ENCODE peak calls at places on chromosomes 2 and 18, in seven cellular contexts. T is neural progenitor cell, W is GM23338, S is hepatocyte, U is PC-3, I is HCT116, J is MM.1S. H is an unnamed sample. For H3K4me1, the result is how much of the 10 kb centered on the place peaks cover.

GRCh38 chr2:228613133-228613532 is 431.6 kb upstream of the SPHKAP start:
- DNase-seq in W (no peak), U (peak), S (peak), J (no peak), T (no peak), I (peak), H (peak)

GRCh38 chr18:68803371-68803770 is 5.5 kb downstream of the CCDC102B start:
- DNase-seq in J (no peak), U (no peak), T (peak), S (peak), W (no peak), I (no peak), H (peak)

GRCh38 chr2:232487385-232488096 is at the start of gene ECEL1:
- DNase-seq in W (peak), S (no peak), I (no peak), T (peak), U (no peak), J (no peak), H (no peak)

GRCh38 chr2:181165199-181165868 is 184.9 kb downstream of the UBE2E3 start:
- DNase-seq in I (no peak), W (no peak), J (peak), U (no peak), T (no peak), S (no peak), H (no peak)

GRCh38 chr2:187718092-187718491 is 163.9 kb upstream of the TFPI start:
- DNase-seq in T (peak), I (no peak), W (peak), U (no peak), S (no peak), J (no peak), H (no peak)

GRCh38 chr2:240259201-240259923 is 118.9 kb upstream of the OTOS start:
- DNase-seq in U (no peak), J (no peak), T (no peak), W (no peak), S (peak), I (no peak), H (no peak)

GRCh38 chr2:152466041-152466440 is 131.1 kb downstream of the FMNL2 start:
- DNase-seq in I (no peak), W (no peak), T (no peak), S (peak), U (peak), J (no peak), H (no peak)

GRCh38 chr2:150280255-150280654 is 207.2 kb downstream of the RND3 start:
- DNase-seq in I (no peak), U (no peak), T (no peak), J (no peak), W (no peak), S (peak), H (peak)

GRCh38 chr2:235106874-235107639 is 155.2 kb downstream of the SH3BP4 start:
- DNase-seq in T (peak), W (peak), S (peak), J (peak), I (peak), U (peak), H (peak)

GRCh38 chr18:58991127-58991798 is 126.6 kb downstream of the ZNF532 start:
- DNase-seq in U (peak), I (no peak), T (no peak), J (peak), W (no peak), S (no peak), H (no peak)

GRCh38 chr2:202965810-202966454 is 48.7 kb upstream of the NBEAL1 start:
- DNase-seq in J (peak), W (peak), S (peak), U (peak), T (peak), I (peak), H (peak)

GRCh38 chr2:96143848-96144480 is 1.3 kb downstream of the DUSP2 start:
- DNase-seq in T (peak), W (peak), I (peak), J (no peak), S (no peak), U (peak), H (no peak)

GRCh38 chr2:10035053-10035422 is 8.3 kb upstream of the KLF11 start:
- DNase-seq in I (no peak), T (no peak), S (no peak), U (no peak), J (no peak), W (no peak), H (no peak)

GRCh38 chr2:30152385-30152784 is 5.6 kb downstream of the YPEL5 start:
- DNase-seq in I (no peak), T (no peak), J (no peak), U (no peak), W (no peak), S (no peak), H (no peak)

GRCh38 chr2:239330836-239331235 is 70.0 kb downstream of the HDAC4 start:
- DNase-seq in T (no peak), I (no peak), J (no peak), U (no peak), W (no peak), S (no peak), H (no peak)

GRCh38 chr2:98869868-98870267 is 66.2 kb downstream of the CRACDL start:
- DNase-seq in U (peak), S (no peak), T (no peak), J (peak), I (no peak), W (no peak), H (no peak)

GRCh38 chr18:58862851-58863538 is 1.7 kb upstream of the ZNF532 start:
- DNase-seq in S (peak), T (peak), U (peak), W (peak), J (peak), I (peak), H (peak)

GRCh38 chr2:190468814-190469569 is 60.8 kb downstream of the MFSD6 start:
- DNase-seq in S (peak), I (peak), J (no peak), U (peak), W (no peak), T (no peak), H (peak)

GRCh38 chr2:238169021-238169707 is 10.4 kb downstream of the ERFE start:
- DNase-seq in U (peak), T (no peak), S (no peak), I (no peak), J (no peak), W (no peak), H (peak)

GRCh38 chr2:180907731-180908130 is 72.7 kb upstream of the UBE2E3 start:
- DNase-seq in J (no peak), T (no peak), S (no peak), W (no peak), U (peak), I (no peak), H (peak)

GRCh38 chr2:219544567-219544966 is 739 bp downstream of the TMEM198 start:
- DNase-seq in T (no peak), J (no peak), S (no peak), I (no peak), U (no peak), W (no peak), H (no peak)

GRCh38 chr2:128396500-128396891 is 77.8 kb upstream of the HS6ST1 start:
- DNase-seq in S (peak), W (peak), T (peak), I (no peak), J (no peak), U (peak), H (no peak)

GRCh38 chr2:29307522-29307921 is 192.3 kb downstream of the CLIP4 start:
- DNase-seq in J (no peak), T (no peak), W (no peak), I (no peak), S (no peak), U (peak), H (no peak)

GRCh38 chr18:25727281-25727680 is 363.1 kb downstream of the SS18 start:
- DNase-seq in S (no peak), W (no peak), J (no peak), U (no peak), I (no peak), T (no peak), H (no peak)

GRCh38 chr18:4286256-4286655 is 168.9 kb downstream of the DLGAP1 start:
- DNase-seq in W (no peak), T (no peak), S (no peak), U (no peak), I (no peak), J (no peak), H (no peak)

DNA sequence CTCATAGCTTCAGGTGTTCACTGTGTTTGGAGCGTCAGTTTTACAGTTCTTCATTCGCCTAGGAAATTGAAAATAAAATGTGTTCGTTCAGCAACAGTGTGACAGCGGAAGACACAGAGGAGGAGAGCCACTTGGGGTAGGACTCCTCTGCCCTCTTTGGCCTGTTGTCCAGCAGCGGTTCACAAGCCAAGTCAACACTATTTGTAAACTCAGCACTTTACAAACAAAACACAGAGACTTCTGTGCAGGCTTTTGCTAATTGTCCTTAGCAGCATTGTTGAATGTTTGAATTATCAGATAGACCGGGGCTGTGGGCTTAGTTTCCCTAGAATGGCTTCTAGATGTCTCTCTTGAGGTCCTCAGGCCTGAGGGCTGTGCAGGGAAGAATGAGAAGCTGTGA is 73.2 kb downstream of the TNFRSF11A start:
- DNase-seq in U (no peak), S (no peak), W (no peak), I (no peak), T (no peak), J (no peak), H (no peak)
- TF ChIP-seq EZH2 in U (no peak), S (no peak), W (no peak), I (no peak), T (no peak), J (no peak), H (no peak)

GRCh38 chr2:92073036-92073814 is 2798.0 kb upstream of the TEKT4 start:
- DNase-seq in T (no peak), J (no peak), S (peak), W (no peak), I (no peak), U (no peak), H (no peak)
- TF ChIP-seq EZH2phosphoT487 in T (no peak), J (no peak), S (no peak), W (no peak), I (no peak), U (no peak), H (no peak)

DNA sequence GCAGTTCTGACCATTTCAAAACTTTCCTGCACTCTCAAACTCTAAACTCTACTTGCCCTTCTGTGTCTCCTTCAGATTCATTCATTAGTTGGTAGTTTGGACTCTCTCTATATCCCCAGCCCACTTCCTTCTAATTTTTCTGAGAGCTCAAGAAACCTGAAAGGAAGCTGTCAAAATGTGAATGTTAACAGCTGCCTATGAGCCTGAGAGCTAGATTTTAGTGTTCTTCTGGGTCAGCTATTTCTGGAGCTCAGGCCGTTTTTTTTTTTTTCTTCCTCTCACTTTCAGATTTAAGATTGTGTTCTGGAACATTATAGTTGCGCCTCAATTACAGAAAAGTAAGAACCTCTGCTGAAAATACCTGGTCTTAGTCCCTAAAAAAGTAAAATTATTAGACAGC is 73.1 kb downstream of the RTN4 start:
- DNase-seq in S (no peak), I (no peak), W (no peak), U (no peak), T (no peak), J (peak), H (no peak)
- H3K4me1 ChIP-seq in S (under half), I (under half), W (under half), U (under half), T (under half), J (under half), H (under half)

GRCh38 chr2:4353668-4354067 is 650.3 kb downstream of the DCDC2C start:
- DNase-seq in I (no peak), S (no peak), W (no peak), T (no peak), J (no peak), U (no peak), H (no peak)
- TF ChIP-seq EZH2 in I (no peak), S (no peak), W (no peak), T (no peak), J (no peak), U (no peak), H (no peak)

DNA sequence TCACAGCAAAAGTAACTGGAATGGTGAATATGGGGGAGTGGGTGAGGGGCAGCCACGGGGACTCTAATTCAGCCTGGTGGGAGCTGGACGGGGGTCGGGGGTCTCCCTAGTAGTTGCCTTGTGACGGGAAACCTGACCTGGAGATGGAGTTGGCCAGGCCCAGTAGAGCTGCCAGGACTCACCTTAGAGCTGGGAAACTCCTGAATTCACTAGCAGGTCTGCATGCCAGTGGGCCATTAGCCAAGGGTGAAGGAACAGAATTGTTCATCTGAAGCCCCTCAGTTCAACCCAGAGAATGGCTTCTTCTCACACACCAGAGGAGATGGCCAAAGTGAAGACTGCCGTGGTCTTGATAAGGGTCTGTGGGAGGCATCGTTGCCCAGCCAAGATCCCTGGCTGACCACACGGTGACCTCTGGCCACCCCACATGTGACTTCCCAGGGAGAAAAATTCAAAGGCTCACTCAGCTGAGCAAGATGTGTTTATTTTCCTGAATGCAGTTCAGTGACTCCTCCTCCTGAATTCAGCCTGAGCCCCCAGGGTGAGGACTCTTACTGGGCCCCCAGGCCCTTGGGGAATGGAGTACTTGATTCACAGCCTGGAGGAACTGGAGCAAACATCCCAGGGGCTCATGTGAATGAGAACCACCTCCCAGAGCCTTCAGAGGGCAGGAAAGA is 25.1 kb downstream of the MOCOS start:
- DNase-seq in W (no peak), I (no peak), T (peak), S (no peak), J (no peak), U (no peak), H (peak)
- TF ChIP-seq EZH2phosphoT487 in W (no peak), I (no peak), T (no peak), S (no peak), J (no peak), U (no peak), H (no peak)

GRCh38 chr18:54206447-54206846 is 18.0 kb downstream of the MBD2 start:
- DNase-seq in W (no peak), J (no peak), S (no peak), I (no peak), U (no peak), T (no peak), H (peak)
- H3K4me1 ChIP-seq in W (under half), J (under half), S (under half), I (under half), U (under half), T (under half), H (under half)